ENCODE peak calls at places on chromosome X, in six cellular contexts. O is lung microvascular endothelial cell; L is NAMALWA; R is activated T-helper 1 cell treated with anti-CD3 and anti-CD28 coated beads, Interleukin-12 subunit alpha, Interleukin-12 subunit beta, Interleukin-2, Interleukin-4 antibody, amounts not matched to agents 30 ng/mL and 10 ng/mL and 1 ng/mL, durations not matched to agents 14 hours and 24 hours and 36 hours; K is HEK293T; Y is NCI-H1092. T is an unnamed sample.

GRCh38 chrX:155326610-155327009 is 7.8 kb downstream of the CLIC2 start:
- DNase-seq in O (no peak), L (no peak), R (no peak), K (no peak), Y (no peak), T (no peak)

GRCh38 chrX:36431819-36432218 is 512.3 kb downstream of the CFAP47 start:
- DNase-seq in O (no peak), L (no peak), R (no peak), K (no peak), Y (no peak), T (no peak)

GRCh38 chrX:124045109-124045508 is 83.6 kb downstream of the STAG2 start:
- DNase-seq in O (no peak), L (no peak), R (no peak), K (no peak), Y (no peak), T (no peak)

GRCh38 chrX:10110984-10111363 is 45.8 kb upstream of the CLCN4 start:
- DNase-seq in O (no peak), L (peak; percentile 33), R (peak; percentile 14), K (no peak), Y (no peak), T (no peak)

GRCh38 chrX:104310084-104310483 is 55.4 kb upstream of the ESX1 start:
- DNase-seq in O (peak; percentile 57), L (peak; percentile 1), R (no peak), K (peak; percentile 42), Y (no peak), T (no peak)

GRCh38 chrX:17473021-17473420 is 98.0 kb downstream of the NHS start:
- DNase-seq in O (no peak), L (no peak), R (no peak), K (no peak), Y (no peak), T (no peak)

GRCh38 chrX:38514014-38514854 is 47.1 kb upstream of the TSPAN7 start:
- DNase-seq in O (no peak), L (peak; percentile 4), R (no peak), K (no peak), Y (no peak), T (no peak)

GRCh38 chrX:82134378-82134777 is 932.5 kb downstream of the SH3BGRL start:
- DNase-seq in O (no peak), L (no peak), R (no peak), K (no peak), Y (no peak), T (no peak)

GRCh38 chrX:2145672-2146412 is 354.9 kb downstream of the DHRSX start:
- DNase-seq in O (no peak), L (no peak), R (no peak), K (no peak), Y (no peak), T (no peak)

GRCh38 chrX:131068945-131069719 is 11.0 kb downstream of the ARHGAP36 start:
- DNase-seq in O (peak; percentile 28), L (peak; percentile 2), R (no peak), K (peak; percentile 86), Y (no peak), T (peak; percentile 86)

GRCh38 chrX:13376857-13377441 is 57.1 kb upstream of the ATXN3L start:
- DNase-seq in O (no peak), L (no peak), R (no peak), K (no peak), Y (peak; percentile 93), T (no peak)

GRCh38 chrX:149982310-149982709 is 44.0 kb upstream of the EOLA2 start:
- DNase-seq in O (peak; percentile 43), L (no peak), R (no peak), K (no peak), Y (no peak), T (no peak)

GRCh38 chrX:3124041-3124440 is 82.8 kb downstream of the ARSF start:
- DNase-seq in O (no peak), L (no peak), R (no peak), K (no peak), Y (no peak), T (no peak)

GRCh38 chrX:149476513-149476912 is 28.6 kb downstream of the IDS start:
- DNase-seq in O (no peak), L (no peak), R (no peak), K (no peak), Y (no peak), T (no peak)

GRCh38 chrX:40097101-40097491 is 662 bp downstream of the BCOR start:
- DNase-seq in O (no peak), L (no peak), R (peak; percentile 11), K (no peak), Y (no peak), T (no peak)

GRCh38 chrX:25016938-25017598 is 1.3 kb upstream of the ARX start:
- DNase-seq in O (no peak), L (no peak), R (no peak), K (no peak), Y (no peak), T (no peak)

GRCh38 chrX:37378399-37378798 is 29.2 kb downstream of the PRRG1 start:
- DNase-seq in O (no peak), L (no peak), R (no peak), K (no peak), Y (no peak), T (no peak)

GRCh38 chrX:122363112-122363511 is 821.0 kb upstream of the GRIA3 start:
- DNase-seq in O (no peak), L (no peak), R (no peak), K (peak; percentile 21), Y (no peak), T (no peak)

GRCh38 chrX:153443476-153444332 is 2.2 kb downstream of the TREX2 start:
- DNase-seq in O (no peak), L (no peak), R (no peak), K (no peak), Y (no peak), T (no peak)

GRCh38 chrX:84933956-84934556 is 69.6 kb upstream of the APOOL start:
- DNase-seq in O (no peak), L (no peak), R (no peak), K (no peak), Y (no peak), T (no peak)

GRCh38 chrX:10197597-10198210 is 40.9 kb downstream of the CLCN4 start:
- DNase-seq in O (peak; percentile 7), L (no peak), R (no peak), K (no peak), Y (no peak), T (no peak)

GRCh38 chrX:1754077-1754476 is 139.2 kb downstream of the ASMT start:
- DNase-seq in O (no peak), L (no peak), R (no peak), K (no peak), Y (no peak), T (no peak)

GRCh38 chrX:63673896-63674295 is 111.1 kb downstream of the ARHGEF9 start:
- DNase-seq in O (no peak), L (no peak), R (no peak), K (no peak), Y (no peak), T (no peak)

GRCh38 chrX:103356023-103356798 is at the start of gene TCEAL9:
- DNase-seq in O (peak; percentile 87), L (peak; percentile 53), R (no peak), K (peak; percentile 72), Y (peak; percentile 37), T (peak; percentile 58)

GRCh38 chrX:106397788-106398538 is 213.8 kb upstream of the RADX start:
- DNase-seq in O (peak; percentile 4), L (peak; percentile 3), R (no peak), K (peak; percentile 25), Y (no peak), T (no peak)

GRCh38 chrX:135707880-135708279 is 5.6 kb upstream of the CT45A1 start:
- DNase-seq in O (peak; percentile 27), L (peak; percentile 65), R (no peak), K (peak; percentile 74), Y (no peak), T (peak; percentile 69)

GRCh38 chrX:154799554-154800348 is 5.5 kb downstream of the MPP1 start:
- DNase-seq in O (peak; percentile 74), L (no peak), R (no peak), K (no peak), Y (peak; percentile 94), T (peak; percentile 57)